ENCODE peak calls at places on chromosomes 6 and 20, in nine cellular contexts. One of them, this sample, is unnamed.

GRCh38 chr6:158646023-158646888 is 1.7 kb upstream of the DYNLT1 start:
- DNase-seq in osteoblast: peak; percentile 79
- DNase-seq in CD8-positive, alpha-beta T cell: no peak
- DNase-seq in uterus: no peak
- DNase-seq in colonic mucosa: peak; percentile 15
- DNase-seq in right atrium auricular region: peak; percentile 54
- DNase-seq in fibroblast of lung: no peak
- DNase-seq in tibial nerve: no peak
- DNase-seq in psoas muscle: no peak
- DNase-seq in this sample: peak; percentile 55

GRCh38 chr6:84522135-84522535 is 242.3 kb downstream of the TBX18 start:
- DNase-seq in tibial nerve: peak; percentile 21
- DNase-seq in fibroblast of lung: peak; percentile 90
- DNase-seq in psoas muscle: no peak
- DNase-seq in osteoblast: peak; percentile 72
- DNase-seq in CD8-positive, alpha-beta T cell: no peak
- DNase-seq in colonic mucosa: no peak
- DNase-seq in right atrium auricular region: no peak
- DNase-seq in uterus: no peak
- DNase-seq in this sample: peak; percentile 66

GRCh38 chr6:46949662-46950280 is 28.0 kb upstream of the ADGRF5 start:
- DNase-seq in psoas muscle: peak; percentile 58
- DNase-seq in tibial nerve: peak; percentile 22
- DNase-seq in CD8-positive, alpha-beta T cell: no peak
- DNase-seq in fibroblast of lung: no peak
- DNase-seq in colonic mucosa: peak; percentile 81
- DNase-seq in uterus: peak; percentile 66
- DNase-seq in osteoblast: no peak
- DNase-seq in right atrium auricular region: peak; percentile 77
- DNase-seq in this sample: no peak

GRCh38 chr6:144344651-144345050 is 59.5 kb downstream of the UTRN start:
- DNase-seq in osteoblast: no peak
- DNase-seq in right atrium auricular region: no peak
- DNase-seq in CD8-positive, alpha-beta T cell: peak; percentile 42
- DNase-seq in psoas muscle: no peak
- DNase-seq in tibial nerve: no peak
- DNase-seq in fibroblast of lung: no peak
- DNase-seq in colonic mucosa: no peak
- DNase-seq in uterus: no peak
- DNase-seq in this sample: no peak

GRCh38 chr20:44218441-44218840 is 7.9 kb upstream of the OSER1 start:
- DNase-seq in tibial nerve: no peak
- DNase-seq in colonic mucosa: no peak
- DNase-seq in psoas muscle: no peak
- DNase-seq in osteoblast: no peak
- DNase-seq in CD8-positive, alpha-beta T cell: peak; percentile 77
- DNase-seq in uterus: no peak
- DNase-seq in right atrium auricular region: no peak
- DNase-seq in fibroblast of lung: no peak
- DNase-seq in this sample: no peak

GRCh38 chr6:47414517-47415167 is 62.9 kb upstream of the CD2AP start:
- DNase-seq in uterus: no peak
- DNase-seq in right atrium auricular region: no peak
- DNase-seq in colonic mucosa: no peak
- DNase-seq in tibial nerve: no peak
- DNase-seq in osteoblast: peak; percentile 55
- DNase-seq in psoas muscle: no peak
- DNase-seq in fibroblast of lung: peak; percentile 61
- DNase-seq in CD8-positive, alpha-beta T cell: peak; percentile 20
- DNase-seq in this sample: no peak

GRCh38 chr6:89347825-89348224 is 4.7 kb downstream of the UBE2J1 start:
- DNase-seq in colonic mucosa: no peak
- DNase-seq in fibroblast of lung: peak; percentile 25
- DNase-seq in CD8-positive, alpha-beta T cell: no peak
- DNase-seq in tibial nerve: no peak
- DNase-seq in right atrium auricular region: no peak
- DNase-seq in osteoblast: peak; percentile 83
- DNase-seq in psoas muscle: no peak
- DNase-seq in uterus: no peak
- DNase-seq in this sample: no peak

GRCh38 chr20:47126374-47126705 is 230.2 kb downstream of the ZMYND8 start:
- DNase-seq in right atrium auricular region: no peak
- DNase-seq in CD8-positive, alpha-beta T cell: no peak
- DNase-seq in uterus: no peak
- DNase-seq in colonic mucosa: no peak
- DNase-seq in tibial nerve: no peak
- DNase-seq in fibroblast of lung: no peak
- DNase-seq in osteoblast: no peak
- DNase-seq in psoas muscle: no peak
- DNase-seq in this sample: peak; percentile 33

GRCh38 chr6:11011787-11012234 is 32.3 kb downstream of the ELOVL2 start:
- DNase-seq in psoas muscle: no peak
- DNase-seq in colonic mucosa: no peak
- DNase-seq in fibroblast of lung: no peak
- DNase-seq in CD8-positive, alpha-beta T cell: no peak
- DNase-seq in tibial nerve: no peak
- DNase-seq in osteoblast: no peak
- DNase-seq in right atrium auricular region: no peak
- DNase-seq in uterus: no peak
- DNase-seq in this sample: peak; percentile 59

GRCh38 chr20:44643596-44644383 is 7.7 kb downstream of the ADA start:
- DNase-seq in osteoblast: peak; percentile 92
- DNase-seq in psoas muscle: peak; percentile 76
- DNase-seq in uterus: peak; percentile 66
- DNase-seq in CD8-positive, alpha-beta T cell: peak; percentile 68
- DNase-seq in colonic mucosa: peak; percentile 50
- DNase-seq in fibroblast of lung: peak; percentile 73
- DNase-seq in right atrium auricular region: peak; percentile 90
- DNase-seq in tibial nerve: no peak
- DNase-seq in this sample: peak; percentile 88

GRCh38 chr20:33902011-33902410 is 90.9 kb downstream of the CHMP4B start:
- DNase-seq in fibroblast of lung: no peak
- DNase-seq in colonic mucosa: no peak
- DNase-seq in CD8-positive, alpha-beta T cell: no peak
- DNase-seq in osteoblast: peak; percentile 80
- DNase-seq in tibial nerve: no peak
- DNase-seq in uterus: no peak
- DNase-seq in right atrium auricular region: no peak
- DNase-seq in psoas muscle: no peak
- DNase-seq in this sample: no peak

GRCh38 chr20:64041781-64042771 is 6.1 kb downstream of the C20orf204 start:
- DNase-seq in fibroblast of lung: no peak
- DNase-seq in CD8-positive, alpha-beta T cell: peak; percentile 18
- DNase-seq in psoas muscle: no peak
- DNase-seq in right atrium auricular region: no peak
- DNase-seq in osteoblast: peak; percentile 84
- DNase-seq in tibial nerve: no peak
- DNase-seq in uterus: no peak
- DNase-seq in colonic mucosa: no peak
- DNase-seq in this sample: no peak

GRCh38 chr20:53828673-53829085 is 235.0 kb upstream of the ZNF217 start:
- DNase-seq in tibial nerve: no peak
- DNase-seq in uterus: peak; percentile 69
- DNase-seq in psoas muscle: no peak
- DNase-seq in fibroblast of lung: peak; percentile 95
- DNase-seq in osteoblast: peak; percentile 65
- DNase-seq in right atrium auricular region: no peak
- DNase-seq in CD8-positive, alpha-beta T cell: no peak
- DNase-seq in colonic mucosa: peak; percentile 49
- DNase-seq in this sample: peak; percentile 80

GRCh38 chr20:53829086-53829703 is 235.6 kb upstream of the ZNF217 start:
- DNase-seq in tibial nerve: no peak
- DNase-seq in osteoblast: peak; percentile 69
- DNase-seq in fibroblast of lung: peak; percentile 95
- DNase-seq in CD8-positive, alpha-beta T cell: no peak
- DNase-seq in uterus: peak; percentile 47
- DNase-seq in psoas muscle: no peak
- DNase-seq in right atrium auricular region: no peak
- DNase-seq in colonic mucosa: no peak
- DNase-seq in this sample: peak; percentile 97

GRCh38 chr20:53827996-53828672 is 234.5 kb upstream of the ZNF217 start:
- DNase-seq in colonic mucosa: no peak
- DNase-seq in CD8-positive, alpha-beta T cell: no peak
- DNase-seq in tibial nerve: no peak
- DNase-seq in osteoblast: peak; percentile 85
- DNase-seq in uterus: peak; percentile 83
- DNase-seq in fibroblast of lung: peak; percentile 100
- DNase-seq in psoas muscle: no peak
- DNase-seq in right atrium auricular region: no peak
- DNase-seq in this sample: peak; percentile 75

GRCh38 chr20:53831228-53831627 is 237.6 kb upstream of the ZNF217 start:
- DNase-seq in colonic mucosa: no peak
- DNase-seq in CD8-positive, alpha-beta T cell: no peak
- DNase-seq in tibial nerve: no peak
- DNase-seq in right atrium auricular region: no peak
- DNase-seq in osteoblast: no peak
- DNase-seq in psoas muscle: no peak
- DNase-seq in uterus: no peak
- DNase-seq in fibroblast of lung: no peak
- DNase-seq in this sample: no peak

DNA sequence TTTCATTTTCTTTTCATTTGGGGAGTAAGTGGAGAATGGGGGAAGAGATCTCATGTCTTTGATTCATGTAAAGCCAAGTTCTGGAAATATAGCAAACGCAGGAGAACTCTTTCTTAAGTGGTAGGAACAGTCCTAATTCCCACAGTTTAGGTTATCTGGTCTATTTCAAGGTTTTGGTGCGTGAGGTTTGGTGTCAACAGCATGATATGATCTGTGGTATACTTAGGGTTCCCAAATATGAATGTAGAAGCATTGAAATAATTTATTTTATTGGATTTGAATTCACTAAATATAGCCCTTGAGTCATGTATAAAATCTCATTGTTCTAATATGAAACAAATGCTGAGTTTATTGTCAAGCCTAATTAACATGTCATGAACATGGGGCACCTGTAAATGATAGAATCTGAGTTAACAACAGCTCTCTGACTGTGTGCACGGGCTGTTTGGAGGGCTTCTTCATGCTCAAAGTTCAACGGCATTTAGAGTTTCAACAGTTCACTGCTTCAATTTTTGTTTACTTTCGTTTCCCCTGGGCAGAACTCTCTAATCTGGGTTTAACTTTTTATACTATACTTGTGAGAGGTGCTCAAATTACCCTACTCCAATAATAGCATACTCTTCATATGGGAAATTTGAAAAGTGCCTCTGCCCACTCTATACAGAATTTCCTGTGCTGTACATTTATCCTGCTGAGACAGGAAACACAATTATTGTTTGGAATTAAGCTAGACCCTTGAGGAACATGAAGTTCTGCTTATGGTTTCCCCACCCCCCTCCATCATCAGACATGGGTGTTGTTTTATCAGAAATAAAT is 236.3 kb upstream of the ZNF217 start:
- DNase-seq in fibroblast of lung: peak; percentile 72
- DNase-seq in CD8-positive, alpha-beta T cell: no peak
- DNase-seq in tibial nerve: no peak
- DNase-seq in psoas muscle: no peak
- DNase-seq in osteoblast: peak; percentile 48
- DNase-seq in uterus: no peak
- DNase-seq in right atrium auricular region: no peak
- DNase-seq in colonic mucosa: no peak
- DNase-seq in this sample: peak; percentile 17
- H3K27ac ChIP-seq in fibroblast of lung: peak overlapping the region; percentile 98
- H3K27ac ChIP-seq in CD8-positive, alpha-beta T cell: peak overlapping the region; percentile 47
- H3K27ac ChIP-seq in tibial nerve: peak overlapping the region; percentile 91
- H3K27ac ChIP-seq in psoas muscle: peak overlapping the region; percentile 66
- H3K27ac ChIP-seq in osteoblast: peak overlapping the region; percentile 100
- H3K27ac ChIP-seq in uterus: peak overlapping the region; percentile 97
- H3K27ac ChIP-seq in right atrium auricular region: peak overlapping the region; percentile 81
- H3K27ac ChIP-seq in colonic mucosa: peak overlapping the region; percentile 67
- H3K27ac ChIP-seq in this sample: peak overlapping the region; percentile 42

DNA sequence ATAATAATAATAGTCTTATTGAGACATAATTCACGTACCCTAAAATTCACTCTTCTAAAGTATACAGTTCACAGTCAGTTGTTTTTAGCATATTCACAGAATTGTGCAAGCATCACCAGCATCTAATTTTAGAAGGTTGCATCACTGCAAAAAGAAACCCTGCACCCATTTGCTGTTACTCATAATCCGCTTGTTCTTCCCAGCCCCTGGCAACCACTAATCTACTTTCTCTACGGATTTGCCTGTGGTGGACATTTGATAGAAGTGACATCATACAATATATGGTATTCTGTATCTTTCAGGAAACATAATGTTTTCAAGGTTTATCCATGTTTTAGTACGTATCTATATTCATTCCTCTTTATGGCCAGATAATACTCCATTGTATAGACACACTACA is 41.5 kb upstream of the FAM184A start:
- DNase-seq in colonic mucosa: no peak
- DNase-seq in osteoblast: peak; percentile 71
- DNase-seq in tibial nerve: no peak
- DNase-seq in psoas muscle: no peak
- DNase-seq in right atrium auricular region: no peak
- DNase-seq in fibroblast of lung: peak; percentile 86
- DNase-seq in uterus: no peak
- DNase-seq in CD8-positive, alpha-beta T cell: no peak
- DNase-seq in this sample: no peak
- TF ChIP-seq CTCF in colonic mucosa: no peak
- TF ChIP-seq CTCF in osteoblast: no peak
- TF ChIP-seq CTCF in tibial nerve: no peak
- TF ChIP-seq CTCF in psoas muscle: no peak
- TF ChIP-seq CTCF in right atrium auricular region: no peak
- TF ChIP-seq CTCF in fibroblast of lung: no peak
- TF ChIP-seq CTCF in uterus: no peak
- TF ChIP-seq CTCF in CD8-positive, alpha-beta T cell: no peak
- TF ChIP-seq CTCF in this sample: no peak

GRCh38 chr6:165559632-165560031 is 103.4 kb downstream of the PDE10A start:
- DNase-seq in uterus: no peak
- DNase-seq in right atrium auricular region: no peak
- DNase-seq in tibial nerve: no peak
- DNase-seq in osteoblast: no peak
- DNase-seq in colonic mucosa: no peak
- DNase-seq in psoas muscle: no peak
- DNase-seq in fibroblast of lung: no peak
- DNase-seq in CD8-positive, alpha-beta T cell: no peak
- DNase-seq in this sample: no peak
- H3K27ac ChIP-seq in uterus: no peak overlapping the region
- H3K27ac ChIP-seq in right atrium auricular region: no peak overlapping the region
- H3K27ac ChIP-seq in tibial nerve: no peak overlapping the region
- H3K27ac ChIP-seq in osteoblast: no peak overlapping the region
- H3K27ac ChIP-seq in colonic mucosa: no peak overlapping the region
- H3K27ac ChIP-seq in psoas muscle: no peak overlapping the region
- H3K27ac ChIP-seq in fibroblast of lung: no peak overlapping the region
- H3K27ac ChIP-seq in CD8-positive, alpha-beta T cell: no peak overlapping the region
- H3K27ac ChIP-seq in this sample: no peak overlapping the region

DNA sequence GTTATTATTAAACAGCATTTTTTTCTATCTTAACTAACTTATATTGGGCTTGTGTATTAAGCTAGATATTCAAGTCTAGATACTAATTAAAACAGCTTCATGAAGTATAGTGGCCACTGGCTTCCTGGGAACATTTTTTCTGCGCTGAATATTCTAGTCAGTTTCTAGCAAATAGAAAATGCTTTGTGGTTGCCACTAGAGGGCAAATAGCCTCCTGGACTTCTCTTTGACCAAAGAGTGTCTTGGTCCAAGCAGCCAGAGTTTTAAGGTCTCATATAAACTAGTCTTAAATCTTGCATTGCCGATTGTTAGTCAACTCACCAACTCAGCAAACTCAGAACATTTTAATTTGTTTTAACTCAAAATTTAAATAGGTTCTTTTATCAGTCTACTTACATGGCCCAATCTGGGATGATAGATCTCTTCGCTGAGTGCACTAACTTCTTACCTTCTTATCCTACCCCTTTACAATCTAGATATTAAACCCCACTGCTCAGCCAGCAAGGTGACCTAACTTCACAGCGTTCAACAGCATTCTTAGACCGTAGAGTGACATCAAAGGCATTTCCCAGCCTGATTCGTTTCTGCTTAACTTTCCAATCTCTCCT is 24.6 kb upstream of the ID4 start:
- DNase-seq in fibroblast of lung: peak; percentile 68
- DNase-seq in uterus: no peak
- DNase-seq in CD8-positive, alpha-beta T cell: no peak
- DNase-seq in tibial nerve: no peak
- DNase-seq in psoas muscle: no peak
- DNase-seq in right atrium auricular region: no peak
- DNase-seq in colonic mucosa: no peak
- DNase-seq in osteoblast: peak; percentile 64
- DNase-seq in this sample: no peak
- TF ChIP-seq CTCF in fibroblast of lung: peak; percentile 75
- TF ChIP-seq CTCF in uterus: peak; percentile 45
- TF ChIP-seq CTCF in CD8-positive, alpha-beta T cell: no peak
- TF ChIP-seq CTCF in tibial nerve: peak; percentile 59
- TF ChIP-seq CTCF in psoas muscle: peak; percentile 67
- TF ChIP-seq CTCF in right atrium auricular region: peak; percentile 57
- TF ChIP-seq CTCF in colonic mucosa: peak; percentile 36
- TF ChIP-seq CTCF in osteoblast: peak; percentile 81
- TF ChIP-seq CTCF in this sample: peak; percentile 45